ENCODE peak calls at places on chromosomes 2 and 18, in ten cellular contexts. F is psoas muscle; M is transverse colon; G is tibial artery; A is pancreas; H is CD8-positive, alpha-beta T cell; V is PC-3; Y is MM.1S; Z is ovary; W is thoracic aorta. D is an unnamed sample.

GRCh38 chr2:229407170-229407569 is 136.1 kb upstream of the PID1 start:
- DNase-seq in Y (no peak), G (peak; percentile 84), V (peak; percentile 83), W (peak; percentile 57), F (peak; percentile 85), A (peak; percentile 64), Z (peak; percentile 90), H (no peak), M (peak; percentile 52), D (peak; percentile 94)

GRCh38 chr2:120369250-120369649 is 23.3 kb downstream of the INHBB start:
- DNase-seq in M (no peak), A (no peak), W (no peak), V (peak; percentile 36), F (peak; percentile 4), H (no peak), Z (no peak), G (no peak), Y (no peak), D (no peak)

GRCh38 chr2:59449264-59449663 is 1104.2 kb downstream of the BCL11A start:
- DNase-seq in G (no peak), V (no peak), W (no peak), A (peak; percentile 14), Y (peak; percentile 31), Z (no peak), M (peak; percentile 29), F (no peak), H (no peak), D (no peak)

GRCh38 chr2:185668710-185669109 is 69.9 kb upstream of the FSIP2 start:
- DNase-seq in G (no peak), M (no peak), Z (no peak), Y (no peak), W (no peak), V (no peak), F (no peak), A (no peak), H (no peak), D (no peak)

GRCh38 chr2:208146006-208146405 is at the start of gene CRYGB:
- DNase-seq in H (no peak), Z (no peak), Y (no peak), W (no peak), F (no peak), A (no peak), G (no peak), M (no peak), V (no peak), D (no peak)

GRCh38 chr2:9958057-9958456 is 6.6 kb downstream of the GRHL1 start:
- DNase-seq in V (no peak), H (no peak), Z (no peak), M (no peak), F (no peak), W (no peak), Y (no peak), A (no peak), G (no peak), D (no peak)

GRCh38 chr2:12737226-12738111 is 20.7 kb downstream of the TRIB2 start:
- DNase-seq in F (no peak), M (no peak), Z (no peak), G (no peak), H (no peak), Y (no peak), A (no peak), V (no peak), W (no peak), D (no peak)

GRCh38 chr2:38652431-38653273 is 13.3 kb upstream of the GALM start:
- DNase-seq in Y (peak; percentile 72), F (no peak), A (no peak), G (no peak), M (no peak), Z (no peak), W (no peak), V (no peak), H (no peak), D (no peak)

GRCh38 chr2:207960090-207960489 is 65.2 kb downstream of the PLEKHM3 start:
- DNase-seq in A (no peak), Y (no peak), V (no peak), W (no peak), M (no peak), G (no peak), F (no peak), H (no peak), Z (no peak), D (no peak)

GRCh38 chr2:162217596-162217995 is 25.6 kb downstream of the FAP start:
- DNase-seq in G (no peak), V (no peak), F (no peak), Y (no peak), H (no peak), M (no peak), Z (no peak), A (no peak), W (no peak), D (no peak)

GRCh38 chr2:15041429-15041837 is 408.9 kb downstream of the LRATD1 start:
- DNase-seq in M (peak; percentile 13), W (no peak), Z (no peak), Y (no peak), H (no peak), V (no peak), A (no peak), G (no peak), F (peak; percentile 66), D (no peak)

GRCh38 chr2:206051912-206052311 is 34.1 kb downstream of the INO80D start:
- DNase-seq in Y (no peak), Z (no peak), W (no peak), V (no peak), A (no peak), F (no peak), M (no peak), G (no peak), H (no peak), D (no peak)

GRCh38 chr2:158990397-158991209 is 22.2 kb downstream of the TANC1 start:
- DNase-seq in G (no peak), Y (no peak), Z (no peak), F (no peak), W (no peak), M (no peak), V (peak; percentile 96), A (no peak), H (no peak), D (peak; percentile 93)

GRCh38 chr2:151754253-151754897 is 20.1 kb upstream of the NEB start:
- DNase-seq in Z (no peak), A (no peak), H (no peak), M (no peak), G (no peak), Y (no peak), V (no peak), W (no peak), F (no peak), D (no peak)

GRCh38 chr2:168424112-168424951 is 31.7 kb upstream of the CERS6 start:
- DNase-seq in W (no peak), Y (no peak), M (no peak), V (no peak), Z (no peak), F (no peak), G (no peak), H (no peak), A (no peak), D (peak; percentile 68)

GRCh38 chr2:60735496-60736250 is 20.4 kb upstream of the PAPOLG start:
- DNase-seq in M (no peak), V (no peak), Y (peak; percentile 11), Z (no peak), A (no peak), G (no peak), F (no peak), H (peak; percentile 61), W (no peak), D (no peak)

GRCh38 chr2:181886192-181886591 is 5.3 kb upstream of the ITPRID2 start:
- DNase-seq in W (no peak), H (no peak), G (no peak), A (no peak), V (peak; percentile 23), F (no peak), Z (no peak), M (no peak), Y (no peak), D (no peak)

GRCh38 chr18:64919971-64920370 is 771.1 kb upstream of the LINC00305 start:
- DNase-seq in W (no peak), Y (no peak), G (no peak), H (no peak), Z (no peak), V (no peak), M (no peak), F (no peak), A (no peak), D (no peak)

GRCh38 chr2:104582471-104582870 is 271.4 kb upstream of the POU3F3 start:
- DNase-seq in V (no peak), G (no peak), F (no peak), M (no peak), W (no peak), Z (no peak), A (no peak), H (no peak), Y (no peak), D (no peak)
- TF ChIP-seq CTCF in V (no peak), G (no peak), F (no peak), M (no peak), W (no peak), Z (no peak), A (no peak), H (no peak), Y (no peak), D (no peak)

DNA sequence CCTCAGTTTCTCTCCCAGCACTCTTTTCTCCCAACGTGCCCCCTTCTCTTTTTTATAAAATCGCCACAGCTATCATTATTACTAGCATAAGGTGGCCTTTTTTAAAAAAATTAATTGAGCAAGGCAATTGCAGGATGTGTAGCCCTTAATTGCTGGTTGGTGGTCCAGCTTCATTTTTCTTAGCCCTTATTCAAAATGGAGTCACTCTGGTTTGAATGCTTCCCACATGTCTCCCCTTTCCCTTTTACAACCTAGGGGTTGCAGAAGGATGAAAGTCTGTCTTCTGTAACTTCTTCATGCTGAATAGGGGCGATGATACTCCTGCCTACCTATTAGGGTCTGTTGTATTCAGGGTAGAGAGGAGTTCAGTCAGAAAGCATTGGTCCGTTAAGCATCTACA is 36.6 kb upstream of the PROKR1 start:
- DNase-seq in Z (no peak), M (no peak), G (no peak), H (no peak), W (no peak), A (no peak), V (no peak), Y (no peak), F (no peak), D (no peak)
- H3K27me3 ChIP-seq in Z (no peaks in the 10 kb centered on the region), M (no peaks in the 10 kb centered on the region), G (no peaks in the 10 kb centered on the region), H (no peaks in the 10 kb centered on the region), W (no peaks in the 10 kb centered on the region), A (no peaks in the 10 kb centered on the region), V (no peaks in the 10 kb centered on the region), Y (no peaks in the 10 kb centered on the region), F (no peaks in the 10 kb centered on the region), D (no peaks in the 10 kb centered on the region)

DNA sequence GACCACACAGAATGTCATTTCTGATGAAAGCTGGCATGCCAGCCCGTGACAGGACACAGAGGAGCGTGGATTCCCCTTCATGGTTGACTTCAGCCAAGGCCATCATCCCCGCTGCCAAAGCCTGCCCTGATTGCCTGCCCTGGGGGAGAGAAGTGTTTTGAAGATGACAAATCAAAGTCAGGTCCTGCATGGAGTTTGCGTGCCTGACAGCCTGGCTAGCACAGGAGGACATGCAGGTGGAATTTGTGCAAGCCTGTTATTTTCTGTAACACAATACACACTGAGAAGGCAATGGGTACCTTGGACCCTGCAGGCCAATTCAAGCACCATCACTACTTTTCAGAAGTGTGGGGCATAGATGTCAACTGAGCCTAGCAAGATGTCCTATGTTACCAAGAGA is 5.4 kb upstream of the IL1R2 start:
- DNase-seq in W (no peak), Y (no peak), H (no peak), V (peak; percentile 87), G (no peak), A (no peak), Z (no peak), F (no peak), M (no peak), D (no peak)
- H3K4me1 ChIP-seq in W (no peaks in the 10 kb centered on the region), Y (no peaks in the 10 kb centered on the region), H (peaks cover 32% of the 10 kb centered on the region), V (peaks cover 47% of the 10 kb centered on the region), G (no peaks in the 10 kb centered on the region), A (no peaks in the 10 kb centered on the region), Z (peaks cover 11% of the 10 kb centered on the region), F (no peaks in the 10 kb centered on the region), M (peaks cover 54% of the 10 kb centered on the region), D (no peaks in the 10 kb centered on the region)

GRCh38 chr18:50170004-50170403 is 24.9 kb downstream of the MYO5B start:
- DNase-seq in G (no peak), H (no peak), F (no peak), M (no peak), Y (no peak), Z (no peak), V (no peak), A (no peak), W (no peak), D (no peak)
- TF ChIP-seq CTCF in G (no peak), H (no peak), F (no peak), M (no peak), Y (no peak), Z (no peak), V (no peak), A (no peak), W (no peak), D (no peak)

D was measured in cardiac muscle cell.